ENCODE peak calls at places on chromosomes 12 and 14, in eight cellular contexts. J is GM10248, Q is WERI-Rb-1, E is psoas muscle, I is A549, P is type B pancreatic cell, X is choroid plexus epithelial cell, V is left lung. N is an unnamed sample.

GRCh38 chr14:64232095-64232830 is 61.9 kb downstream of the ESR2 start:
- DNase-seq in J (peak; percentile 33), Q (no peak), E (no peak), I (no peak), P (no peak), X (peak; percentile 95), V (no peak), N (no peak)

GRCh38 chr12:47797432-47797831 is 22.3 kb downstream of the HDAC7 start:
- DNase-seq in J (peak; percentile 74), Q (no peak), E (no peak), I (no peak), P (no peak), X (no peak), V (no peak), N (peak; percentile 46)

GRCh38 chr12:51828951-51829581 is 19.5 kb downstream of the FIGNL2 start:
- DNase-seq in J (no peak), Q (no peak), E (no peak), I (no peak), P (no peak), X (no peak), V (no peak), N (no peak)

GRCh38 chr14:72451081-72451972 is 442.6 kb downstream of the DPF3 start:
- DNase-seq in J (peak; percentile 59), Q (peak; percentile 39), E (no peak), I (no peak), P (no peak), X (no peak), V (no peak), N (no peak)

GRCh38 chr12:107145397-107145796 is 52.0 kb upstream of the CRY1 start:
- DNase-seq in J (no peak), Q (no peak), E (no peak), I (no peak), P (no peak), X (no peak), V (no peak), N (no peak)

GRCh38 chr14:76257111-76257803 is 105.5 kb downstream of the GPATCH2L start:
- DNase-seq in J (no peak), Q (no peak), E (no peak), I (no peak), P (no peak), X (peak; percentile 85), V (no peak), N (no peak)

GRCh38 chr12:121472150-121472905 is 72.4 kb downstream of the RNF34 start:
- DNase-seq in J (no peak), Q (no peak), E (no peak), I (no peak), P (no peak), X (no peak), V (no peak), N (no peak)

GRCh38 chr12:45050751-45051489 is at the start of gene DBX2:
- DNase-seq in J (no peak), Q (peak; percentile 54), E (peak; percentile 51), I (no peak), P (peak; percentile 72), X (peak; percentile 4), V (no peak), N (no peak)

GRCh38 chr14:61730756-61731373 is 31.4 kb upstream of the SNAPC1 start:
- DNase-seq in J (no peak), Q (no peak), E (no peak), I (no peak), P (no peak), X (no peak), V (no peak), N (no peak)

GRCh38 chr12:90883456-90883855 is 71.5 kb downstream of the CCER1 start:
- DNase-seq in J (no peak), Q (no peak), E (no peak), I (no peak), P (no peak), X (no peak), V (no peak), N (no peak)

GRCh38 chr14:74506408-74506807 is 12.8 kb downstream of the ISCA2 start:
- DNase-seq in J (no peak), Q (no peak), E (no peak), I (no peak), P (no peak), X (no peak), V (peak; percentile 24), N (no peak)

GRCh38 chr12:102848832-102849231 is 68.2 kb downstream of the PAH start:
- DNase-seq in J (no peak), Q (no peak), E (no peak), I (no peak), P (no peak), X (no peak), V (no peak), N (no peak)

GRCh38 chr14:77709412-77709811 is 1.5 kb downstream of the SLIRP start:
- DNase-seq in J (no peak), Q (no peak), E (no peak), I (no peak), P (no peak), X (no peak), V (no peak), N (no peak)

GRCh38 chr12:56601503-56601902 is 28.6 kb downstream of the BAZ2A start:
- DNase-seq in J (peak; percentile 42), Q (peak; percentile 74), E (no peak), I (peak; percentile 29), P (no peak), X (peak; percentile 36), V (no peak), N (no peak)

DNA sequence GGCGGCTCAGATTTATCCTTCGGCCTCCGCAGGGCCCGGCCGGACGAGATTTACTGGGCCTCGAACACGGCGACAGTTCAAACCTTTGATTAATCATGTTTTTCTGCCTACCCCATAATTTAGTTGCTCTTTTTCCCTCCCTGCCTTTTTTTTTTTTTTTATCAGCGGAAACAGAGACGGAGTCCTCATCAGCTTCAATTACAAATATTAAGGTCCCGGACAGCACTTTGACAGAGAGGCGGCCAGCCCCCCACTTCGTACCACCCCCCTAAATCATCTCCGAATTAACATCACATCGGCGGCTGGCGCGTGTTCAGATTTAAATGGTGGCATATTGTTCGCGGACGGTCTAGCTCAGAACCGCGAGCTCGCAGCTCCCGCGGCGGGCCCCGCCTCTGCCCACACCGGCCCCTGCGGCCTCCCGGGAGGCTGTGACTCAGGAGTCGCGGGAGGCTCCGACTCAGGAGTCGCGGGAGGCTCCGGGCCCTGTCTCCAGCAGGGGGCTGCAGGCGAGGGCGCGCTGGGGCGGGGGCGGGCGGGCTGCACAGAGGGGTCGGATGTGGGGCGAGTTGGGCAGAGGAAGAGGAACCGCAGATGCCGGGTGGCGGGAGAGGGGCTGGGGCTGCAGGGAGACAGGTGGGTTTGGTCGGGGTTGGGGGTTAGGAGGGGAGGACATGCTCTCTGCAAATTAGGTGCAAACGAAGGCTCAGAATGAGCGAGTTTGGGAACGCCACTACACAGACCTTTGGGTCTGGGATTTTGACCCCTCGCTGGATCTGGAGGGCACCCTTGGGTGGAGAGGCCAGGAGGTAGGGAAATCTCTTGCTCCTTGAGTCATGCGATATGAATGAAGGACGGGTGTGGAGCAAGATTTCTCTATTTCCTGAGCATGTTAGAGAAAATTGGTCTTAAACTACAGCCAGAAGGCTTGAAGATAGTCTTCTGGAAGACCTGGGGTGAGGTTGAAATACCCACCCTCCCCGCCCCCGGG is 19.6 kb upstream of the ATP5MC2 start:
- DNase-seq in J (peak; percentile 38), Q (peak; percentile 66), E (peak; percentile 53), I (peak; percentile 55), P (no peak), X (peak; percentile 73), V (no peak), N (peak; percentile 34)
- TF ChIP-seq CTCF in J (no peak), Q (peak; percentile 25), E (no peak), I (no peak), P (peak; percentile 55), X (peak; percentile 22), V (no peak), N (no peak)

GRCh38 chr14:34981743-34982420 is 910 bp upstream of the SRP54 start:
- DNase-seq in J (no peak), Q (peak; percentile 32), E (no peak), I (no peak), P (no peak), X (peak; percentile 66), V (no peak), N (no peak)

GRCh38 chr14:34980337-34980900 is 2.4 kb upstream of the SRP54 start:
- DNase-seq in J (no peak), Q (no peak), E (no peak), I (no peak), P (no peak), X (no peak), V (no peak), N (no peak)

GRCh38 chr14:34983148-34983760 is 462 bp downstream of the SRP54 start:
- DNase-seq in J (no peak), Q (no peak), E (no peak), I (no peak), P (no peak), X (no peak), V (no peak), N (no peak)

GRCh38 chr14:34985740-34986139 is 2.9 kb downstream of the SRP54 start:
- DNase-seq in J (no peak), Q (no peak), E (no peak), I (no peak), P (no peak), X (no peak), V (no peak), N (no peak)

GRCh38 chr14:34982421-34983147 is at the start of gene SRP54:
- DNase-seq in J (peak; percentile 97), Q (peak; percentile 99), E (peak; percentile 100), I (peak; percentile 90), P (peak; percentile 99), X (peak; percentile 99), V (peak; percentile 99), N (peak; percentile 97)
- TF ChIP-seq CTCF in J (no peak), Q (peak; percentile 37), E (peak; percentile 3), I (no peak), P (no peak), X (peak; percentile 50), V (no peak), N (no peak)

DNA sequence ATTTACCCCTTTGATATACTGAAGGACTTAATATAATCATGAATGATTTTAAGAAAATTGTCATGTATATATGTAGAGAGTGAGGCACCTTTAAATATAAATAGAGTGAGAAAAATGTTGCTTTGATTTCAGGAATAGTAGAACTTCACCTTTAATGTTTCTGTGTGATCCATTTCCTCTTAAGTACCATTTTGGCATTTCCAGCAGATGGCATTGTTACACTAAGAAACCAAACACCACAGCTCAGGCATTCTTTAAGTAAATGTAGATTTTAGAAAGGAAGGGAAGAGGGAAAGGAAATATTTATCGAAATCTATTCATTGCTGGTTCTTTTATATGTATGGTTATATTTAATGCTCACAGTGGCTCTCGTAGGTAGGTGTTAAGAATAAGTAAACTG is 556.7 kb upstream of the FBXO33 start:
- DNase-seq in J (no peak), Q (no peak), E (no peak), I (no peak), P (no peak), X (peak; percentile 43), V (no peak), N (no peak)
- TF ChIP-seq CTCF in J (peak; percentile 25), Q (no peak), E (peak; percentile 18), I (peak; percentile 41), P (peak; percentile 78), X (peak; percentile 25), V (peak; percentile 27), N (no peak)

DNA sequence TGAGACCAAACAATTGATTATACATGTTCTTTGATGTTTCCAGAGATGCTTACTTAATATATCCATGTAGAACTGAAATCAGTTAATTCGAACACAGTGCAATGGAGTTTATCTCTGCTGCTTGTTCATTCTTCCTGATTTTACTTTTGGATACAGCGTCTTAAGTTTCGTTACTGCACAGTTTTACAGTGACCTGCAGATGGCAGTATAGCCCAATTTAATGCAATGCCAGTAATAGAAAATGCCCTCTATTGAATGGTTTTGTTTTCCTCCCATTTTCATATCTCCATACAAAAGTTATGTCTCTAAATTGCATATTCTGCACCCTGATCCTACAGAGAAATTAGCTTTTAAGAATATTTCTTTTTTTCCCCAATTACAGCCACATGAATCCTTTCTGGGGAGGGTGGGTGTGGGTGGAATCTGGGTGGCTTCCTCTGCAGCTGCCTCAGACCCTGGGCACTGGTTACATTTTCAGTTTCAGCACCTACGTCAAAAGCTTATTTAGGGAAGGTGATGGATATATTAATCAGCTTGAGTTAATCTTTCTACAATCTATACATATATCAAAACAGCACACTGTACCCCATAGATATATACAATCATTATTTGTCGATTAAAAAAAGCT is 101.1 kb upstream of the DCD start:
- DNase-seq in J (peak; percentile 56), Q (peak; percentile 13), E (no peak), I (peak; percentile 43), P (no peak), X (peak; percentile 73), V (no peak), N (no peak)
- TF ChIP-seq CTCF in J (peak; percentile 86), Q (peak; percentile 58), E (peak; percentile 72), I (peak; percentile 89), P (peak; percentile 92), X (peak; percentile 70), V (peak; percentile 75), N (peak; percentile 75)

N was measured in activated B cell treated with CpG ODN at 0.5 μM for 24 hours.